ENCODE peak calls at places on chromosomes 11 and 22, in four cellular contexts. One of them, this sample, is unnamed.

GRCh38 chr22:19875531-19876313 is 21.0 kb upstream of the GNB1L start:
- DNase-seq in right lobe of liver: no peak
- DNase-seq in lower leg skin: no peak
- DNase-seq in A172: peak; percentile 63
- DNase-seq in this sample: peak; percentile 52

GRCh38 chr11:96864998-96865397 is 475.2 kb downstream of the JRKL start:
- DNase-seq in right lobe of liver: no peak
- DNase-seq in lower leg skin: no peak
- DNase-seq in A172: no peak
- DNase-seq in this sample: no peak

GRCh38 chr11:102172127-102172848 is 62.0 kb downstream of the YAP1 start:
- DNase-seq in right lobe of liver: no peak
- DNase-seq in lower leg skin: no peak
- DNase-seq in A172: no peak
- DNase-seq in this sample: no peak

GRCh38 chr11:9121397-9121796 is 30.0 kb upstream of the SCUBE2 start:
- DNase-seq in right lobe of liver: no peak
- DNase-seq in lower leg skin: no peak
- DNase-seq in A172: no peak
- DNase-seq in this sample: no peak

GRCh38 chr11:3217751-3218482 is 696 bp downstream of the MRGPRG start:
- DNase-seq in right lobe of liver: peak; percentile 42
- DNase-seq in lower leg skin: no peak
- DNase-seq in A172: no peak
- DNase-seq in this sample: no peak

GRCh38 chr11:61609970-61610347 is 29.1 kb upstream of the SYT7 start:
- DNase-seq in right lobe of liver: no peak
- DNase-seq in lower leg skin: no peak
- DNase-seq in A172: no peak
- DNase-seq in this sample: no peak

GRCh38 chr11:31106326-31106725 is 263.2 kb downstream of the DCDC1 start:
- DNase-seq in right lobe of liver: no peak
- DNase-seq in lower leg skin: no peak
- DNase-seq in A172: no peak
- DNase-seq in this sample: no peak

GRCh38 chr22:35424761-35425160 is 24.8 kb downstream of the MCM5 start:
- DNase-seq in right lobe of liver: no peak
- DNase-seq in lower leg skin: no peak
- DNase-seq in A172: no peak
- DNase-seq in this sample: no peak

GRCh38 chr22:47337161-47337621 is 574.7 kb downstream of the TBC1D22A start:
- DNase-seq in right lobe of liver: no peak
- DNase-seq in lower leg skin: no peak
- DNase-seq in A172: peak; percentile 93
- DNase-seq in this sample: no peak

GRCh38 chr11:64553554-64554201 is 37.3 kb upstream of the SLC22A12 start:
- DNase-seq in right lobe of liver: peak; percentile 68
- DNase-seq in lower leg skin: no peak
- DNase-seq in A172: peak; percentile 17
- DNase-seq in this sample: no peak

GRCh38 chr11:71998649-71999310 is at the start of gene IL18BP:
- DNase-seq in right lobe of liver: no peak
- DNase-seq in lower leg skin: no peak
- DNase-seq in A172: no peak
- DNase-seq in this sample: no peak

GRCh38 chr11:58805065-58805464 is 39.4 kb downstream of the GLYATL2 start:
- DNase-seq in right lobe of liver: no peak
- DNase-seq in lower leg skin: no peak
- DNase-seq in A172: no peak
- DNase-seq in this sample: no peak

GRCh38 chr22:37769056-37769455 is 38.7 kb upstream of the GCAT start:
- DNase-seq in right lobe of liver: no peak
- DNase-seq in lower leg skin: no peak
- DNase-seq in A172: no peak
- DNase-seq in this sample: no peak

GRCh38 chr22:39559456-39560105 is 11.0 kb upstream of the CACNA1I start:
- DNase-seq in right lobe of liver: no peak
- DNase-seq in lower leg skin: no peak
- DNase-seq in A172: peak; percentile 33
- DNase-seq in this sample: peak; percentile 14

GRCh38 chr22:27996529-27996925 is 77.5 kb upstream of the PITPNB start:
- DNase-seq in right lobe of liver: no peak
- DNase-seq in lower leg skin: no peak
- DNase-seq in A172: no peak
- DNase-seq in this sample: no peak

GRCh38 chr11:127818625-127819024 is 768.7 kb downstream of the ETS1 start:
- DNase-seq in right lobe of liver: no peak
- DNase-seq in lower leg skin: no peak
- DNase-seq in A172: no peak
- DNase-seq in this sample: no peak

GRCh38 chr11:105344938-105345337 is 205.4 kb upstream of the CARD18 start:
- DNase-seq in right lobe of liver: no peak
- DNase-seq in lower leg skin: no peak
- DNase-seq in A172: no peak
- DNase-seq in this sample: no peak

GRCh38 chr22:47376901-47377520 is 614.6 kb downstream of the TBC1D22A start:
- DNase-seq in right lobe of liver: peak; percentile 23
- DNase-seq in lower leg skin: no peak
- DNase-seq in A172: no peak
- DNase-seq in this sample: no peak

GRCh38 chr22:47597041-47597440 is 834.6 kb downstream of the TBC1D22A start:
- DNase-seq in right lobe of liver: no peak
- DNase-seq in lower leg skin: no peak
- DNase-seq in A172: no peak
- DNase-seq in this sample: no peak

GRCh38 chr11:130894322-130895025 is 21.8 kb downstream of the SNX19 start:
- DNase-seq in right lobe of liver: peak; percentile 65
- DNase-seq in lower leg skin: peak; percentile 46
- DNase-seq in A172: peak; percentile 43
- DNase-seq in this sample: peak; percentile 72

GRCh38 chr22:45604239-45604711 is 67.4 kb upstream of the ATXN10 start:
- DNase-seq in right lobe of liver: no peak
- DNase-seq in lower leg skin: peak; percentile 46
- DNase-seq in A172: peak; percentile 86
- DNase-seq in this sample: no peak

This sample was measured in mucosa of descending colon.